ENCODE peak calls at places on chromosome 22, in four cellular contexts. G is cardiac muscle cell; Y is CD4-positive, alpha-beta T cell; C is caudate nucleus. D is an unnamed sample.

GRCh38 chr22:49571326-49571725 is 256.3 kb downstream of the BRD1 start:
- DNase-seq in G (no peak), Y (no peak), C (no peak), D (no peak)

GRCh38 chr22:43476341-43476740 is 64.5 kb downstream of the MPPED1 start:
- DNase-seq in G (no peak), Y (no peak), C (no peak), D (no peak)

GRCh38 chr22:29117799-29118477 is 45.1 kb downstream of the KREMEN1 start:
- DNase-seq in G (peak), Y (no peak), C (no peak), D (no peak)

GRCh38 chr22:43411040-43411919 is 534 bp upstream of the MPPED1 start:
- DNase-seq in G (no peak), Y (no peak), C (no peak), D (no peak)

GRCh38 chr22:37212174-37212906 is at the start of gene SSTR3:
- DNase-seq in G (peak), Y (no peak), C (no peak), D (no peak)

GRCh38 chr22:32803020-32803758 is 1.7 kb downstream of the TIMP3 start:
- DNase-seq in G (no peak), Y (no peak), C (no peak), D (no peak)

GRCh38 chr22:37681556-37682049 is 4.5 kb upstream of the NOL12 start:
- DNase-seq in G (peak), Y (peak), C (peak), D (no peak)

GRCh38 chr22:43848366-43849171 is 13.7 kb downstream of the SULT4A1 start:
- DNase-seq in G (peak), Y (no peak), C (no peak), D (no peak)

GRCh38 chr22:27919943-27920755 is 1.1 kb upstream of the PITPNB start:
- DNase-seq in G (peak), Y (no peak), C (no peak), D (no peak)

GRCh38 chr22:27620367-27621154 is 181.0 kb downstream of the MN1 start:
- DNase-seq in G (no peak), Y (no peak), C (no peak), D (no peak)

GRCh38 chr22:38148252-38148651 is 33.4 kb downstream of the PLA2G6 start:
- DNase-seq in G (peak), Y (no peak), C (no peak), D (no peak)

GRCh38 chr22:19880786-19881569 is 26.3 kb upstream of the GNB1L start:
- DNase-seq in G (peak), Y (no peak), C (no peak), D (no peak)

GRCh38 chr22:42399315-42400271 is 32.6 kb downstream of the NFAM1 start:
- DNase-seq in G (peak), Y (no peak), C (no peak), D (peak)

GRCh38 chr22:33971561-33971961 is 51.3 kb upstream of the LARGE1 start:
- DNase-seq in G (peak), Y (no peak), C (peak), D (no peak)

GRCh38 chr22:40716116-40716515 is 36.8 kb downstream of the MCHR1 start:
- DNase-seq in G (no peak), Y (no peak), C (no peak), D (no peak)

GRCh38 chr22:25736378-25737011 is 5.5 kb upstream of the MYO18B start:
- DNase-seq in G (no peak), Y (no peak), C (no peak), D (no peak)

GRCh38 chr22:34801221-34801620 is 264.7 kb upstream of the ISX start:
- DNase-seq in G (no peak), Y (no peak), C (no peak), D (no peak)

GRCh38 chr22:40033586-40034380 is 39.0 kb downstream of the FAM83F start:
- DNase-seq in G (no peak), Y (no peak), C (no peak), D (no peak)

GRCh38 chr22:33018232-33018864 is 39.8 kb downstream of the SYN3 start:
- DNase-seq in G (peak), Y (no peak), C (peak), D (no peak)

GRCh38 chr22:33000342-33001280 is 57.6 kb downstream of the SYN3 start:
- DNase-seq in G (peak), Y (peak), C (peak), D (no peak)

GRCh38 chr22:41206719-41207118 is 1.6 kb downstream of the L3MBTL2 start:
- DNase-seq in G (no peak), Y (no peak), C (no peak), D (no peak)

GRCh38 chr22:20459152-20459542 is 21.5 kb upstream of the SCARF2 start:
- DNase-seq in G (no peak), Y (no peak), C (no peak), D (no peak)

GRCh38 chr22:37163618-37164534 is 14.2 kb upstream of the IL2RB start:
- DNase-seq in G (no peak), Y (no peak), C (no peak), D (no peak)

GRCh38 chr22:27135582-27135981 is 478.2 kb downstream of the MIAT start:
- DNase-seq in G (peak), Y (no peak), C (no peak), D (no peak)

GRCh38 chr22:49807780-49808708 is 19.6 kb downstream of the BRD1 start:
- DNase-seq in G (peak), Y (peak), C (no peak), D (no peak)

GRCh38 chr22:18994780-18995711 is 59.0 kb upstream of the PRODH start:
- DNase-seq in G (no peak), Y (no peak), C (no peak), D (no peak)

GRCh38 chr22:23256138-23256932 is 76.0 kb downstream of the BCR start:
- DNase-seq in G (no peak), Y (no peak), C (no peak), D (no peak)

GRCh38 chr22:23258826-23259170 is 78.5 kb downstream of the BCR start:
- DNase-seq in G (no peak), Y (no peak), C (no peak), D (no peak)

GRCh38 chr22:23257889-23258825 is 77.8 kb downstream of the BCR start:
- DNase-seq in G (no peak), Y (no peak), C (no peak), D (no peak)

GRCh38 chr22:23255506-23255905 is 75.2 kb downstream of the BCR start:
- DNase-seq in G (no peak), Y (no peak), C (no peak), D (no peak)

DNA sequence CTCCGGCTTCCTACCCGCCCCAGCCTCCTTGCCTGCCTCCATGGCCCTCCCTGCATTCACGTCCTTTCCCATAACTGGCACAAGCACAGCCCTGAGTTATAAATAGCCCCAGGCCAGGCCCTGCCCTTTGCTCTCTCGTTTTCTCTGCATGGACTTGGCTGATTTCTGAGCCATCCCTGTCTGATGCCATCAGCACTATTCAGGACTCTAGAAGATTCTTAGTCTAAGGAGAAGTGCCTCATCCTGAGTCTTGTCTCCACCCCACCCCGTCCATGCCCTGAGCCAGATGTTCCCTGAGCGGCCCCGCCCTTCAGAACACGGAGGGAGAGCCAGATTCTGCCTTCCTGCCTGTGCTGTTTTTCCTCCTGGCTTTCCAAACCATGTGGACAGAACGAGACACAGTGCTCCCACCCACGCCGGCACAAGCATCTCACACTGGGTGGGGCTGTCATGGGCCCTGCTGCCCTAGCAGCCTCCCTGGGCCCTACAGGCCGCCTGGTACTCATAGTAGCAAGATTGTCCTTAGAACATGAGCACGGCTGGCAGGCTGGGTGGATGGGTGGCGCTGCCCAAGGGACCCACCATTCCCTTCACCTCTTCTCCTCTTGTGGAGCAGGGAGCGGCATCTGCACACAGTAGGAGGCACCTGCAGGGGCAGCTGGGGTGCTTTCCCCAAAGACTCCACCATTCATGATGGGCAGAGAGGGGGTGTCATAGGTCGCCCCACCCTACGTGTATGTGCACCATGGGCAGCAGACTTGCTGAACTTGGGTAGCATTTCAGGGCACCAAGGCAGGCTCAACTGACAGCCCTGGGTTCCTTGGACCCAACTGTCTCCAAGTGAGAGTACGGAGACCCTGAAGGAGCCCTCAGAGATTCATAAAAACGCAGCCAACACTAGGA is 76.9 kb downstream of the BCR start:
- DNase-seq in G (no peak), Y (no peak), C (no peak), D (no peak)
- H3K27ac ChIP-seq in G (peak), Y (peak), C (no peak), D (no peak)

GRCh38 chr22:46017166-46017565 is 40.2 kb upstream of the WNT7B start:
- DNase-seq in G (no peak), Y (no peak), C (no peak), D (no peak)

GRCh38 chr22:46021577-46021976 is 44.6 kb upstream of the WNT7B start:
- DNase-seq in G (no peak), Y (no peak), C (no peak), D (no peak)

GRCh38 chr22:46018859-46019258 is 41.9 kb upstream of the WNT7B start:
- DNase-seq in G (no peak), Y (no peak), C (no peak), D (no peak)

GRCh38 chr22:46022881-46023512 is 46.0 kb upstream of the WNT7B start:
- DNase-seq in G (no peak), Y (no peak), C (no peak), D (no peak)

DNA sequence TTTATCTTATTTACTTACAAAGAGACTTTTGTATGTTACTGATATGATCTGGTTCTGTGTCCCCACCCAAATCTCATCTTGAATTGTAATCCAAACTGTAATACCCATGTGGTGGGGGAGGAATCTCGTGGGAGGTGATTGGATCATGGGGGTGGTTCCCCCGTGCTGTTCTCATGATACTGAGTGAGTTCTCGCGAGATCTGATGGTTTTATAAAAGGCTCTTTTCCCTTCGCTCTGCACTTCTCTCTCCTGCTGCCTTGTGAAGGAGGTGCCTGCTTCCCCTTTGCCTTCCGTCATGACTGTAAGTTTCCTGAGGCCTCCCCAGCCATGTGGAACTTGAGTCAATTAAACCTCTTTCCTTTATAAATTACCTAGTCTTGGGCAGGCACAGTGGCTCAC is 42.4 kb upstream of the WNT7B start:
- DNase-seq in G (no peak), Y (no peak), C (no peak), D (no peak)
- H3K27ac ChIP-seq in G (no peak), Y (no peak), C (no peak), D (no peak)

GRCh38 chr22:30947821-30948454 is 20.6 kb downstream of the MORC2 start:
- DNase-seq in G (peak), Y (no peak), C (no peak), D (no peak)
- H3K27ac ChIP-seq in G (no peak), Y (no peak), C (peak), D (peak)

GRCh38 chr22:47160141-47160541 is 397.7 kb downstream of the TBC1D22A start:
- DNase-seq in G (no peak), Y (no peak), C (no peak), D (no peak)

GRCh38 chr22:47161631-47162030 is 399.2 kb downstream of the TBC1D22A start:
- DNase-seq in G (no peak), Y (no peak), C (no peak), D (no peak)

GRCh38 chr22:47162865-47163264 is 400.4 kb downstream of the TBC1D22A start:
- DNase-seq in G (no peak), Y (no peak), C (no peak), D (no peak)

GRCh38 chr22:47159592-47159991 is 397.1 kb downstream of the TBC1D22A start:
- DNase-seq in G (no peak), Y (no peak), C (no peak), D (no peak)

DNA sequence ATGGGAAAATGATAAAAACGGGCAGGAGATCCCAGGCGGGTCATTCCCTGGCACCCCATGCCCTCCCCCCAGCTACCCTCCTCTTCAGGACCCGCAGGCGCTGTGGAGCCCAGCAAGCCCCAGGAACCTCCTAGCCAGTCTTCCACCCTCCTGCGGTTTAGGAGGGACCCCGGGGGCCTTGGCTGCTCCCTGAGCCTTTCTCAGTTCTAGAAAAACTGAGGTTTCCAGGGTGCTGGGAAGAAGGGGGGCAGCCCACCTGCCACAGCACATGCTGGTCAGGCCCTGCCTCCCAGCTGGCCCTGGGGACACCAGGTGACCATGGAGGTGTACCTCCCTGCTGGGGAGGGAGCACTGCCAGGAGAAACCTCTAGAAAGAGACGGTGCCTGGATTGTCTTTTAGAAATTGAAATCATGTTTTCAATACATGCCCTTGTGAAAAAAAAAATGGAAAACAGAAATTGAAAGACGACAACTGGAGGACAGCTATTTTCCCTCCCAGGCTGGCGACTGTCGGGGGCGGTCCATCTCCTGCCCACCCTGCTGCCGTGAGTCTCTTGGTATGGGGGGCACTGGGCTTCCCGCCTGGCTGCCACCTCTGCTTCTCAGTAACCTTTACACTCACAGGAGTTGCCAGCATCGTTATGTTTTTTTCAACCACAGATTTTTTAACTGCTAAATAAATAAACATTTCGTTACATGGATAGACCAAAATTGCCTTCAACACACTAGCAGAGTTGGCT is 398.5 kb downstream of the TBC1D22A start:
- DNase-seq in G (no peak), Y (no peak), C (no peak), D (no peak)
- H3K27ac ChIP-seq in G (no peak), Y (no peak), C (no peak), D (no peak)

DNA sequence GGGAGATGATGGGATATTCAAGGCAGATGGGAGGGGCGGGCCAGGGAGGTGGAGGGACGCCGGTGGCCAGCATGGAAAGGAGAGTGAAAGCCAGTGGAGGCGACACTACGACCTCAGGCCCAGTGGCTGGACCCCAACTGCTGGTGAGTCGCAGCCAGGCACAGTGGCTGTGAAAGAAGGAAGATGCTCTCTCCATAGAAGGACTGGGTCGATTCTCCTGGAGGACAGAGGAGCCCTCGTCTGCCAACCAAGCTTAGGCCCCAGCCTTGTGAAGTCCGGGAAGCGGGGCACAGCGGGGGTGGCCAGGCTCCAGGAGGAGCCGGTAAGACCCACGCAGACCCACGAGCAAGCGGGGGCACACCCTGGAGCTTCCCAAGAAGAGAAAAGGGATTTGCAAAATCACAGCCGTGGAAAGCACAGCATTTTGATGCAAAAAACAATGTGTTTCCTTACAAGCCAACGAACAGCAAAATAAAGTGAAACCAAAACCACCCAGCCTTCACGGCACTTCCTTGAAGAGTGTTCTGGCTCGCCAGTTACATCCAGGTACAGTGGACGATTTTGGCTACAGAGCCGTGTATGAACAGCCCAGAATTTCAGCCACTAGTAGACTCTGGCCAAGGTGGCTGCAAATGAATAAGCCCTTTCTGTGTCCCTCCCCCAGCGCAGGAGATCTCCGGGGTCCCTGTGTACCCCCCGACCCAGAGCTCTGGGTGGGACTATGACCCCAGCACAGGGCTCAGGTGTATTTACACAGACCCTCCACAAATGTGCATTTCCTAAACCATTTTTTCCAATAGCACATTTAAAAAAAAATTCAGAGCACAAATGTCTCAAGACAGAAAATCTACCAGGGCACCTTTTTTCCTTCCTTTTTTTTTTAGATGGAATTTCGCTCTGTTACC is 96.9 kb downstream of the TRMU start:
- DNase-seq in G (no peak), Y (peak), C (no peak), D (no peak)
- H3K27ac ChIP-seq in G (no peak), Y (peak), C (no peak), D (no peak)

DNA sequence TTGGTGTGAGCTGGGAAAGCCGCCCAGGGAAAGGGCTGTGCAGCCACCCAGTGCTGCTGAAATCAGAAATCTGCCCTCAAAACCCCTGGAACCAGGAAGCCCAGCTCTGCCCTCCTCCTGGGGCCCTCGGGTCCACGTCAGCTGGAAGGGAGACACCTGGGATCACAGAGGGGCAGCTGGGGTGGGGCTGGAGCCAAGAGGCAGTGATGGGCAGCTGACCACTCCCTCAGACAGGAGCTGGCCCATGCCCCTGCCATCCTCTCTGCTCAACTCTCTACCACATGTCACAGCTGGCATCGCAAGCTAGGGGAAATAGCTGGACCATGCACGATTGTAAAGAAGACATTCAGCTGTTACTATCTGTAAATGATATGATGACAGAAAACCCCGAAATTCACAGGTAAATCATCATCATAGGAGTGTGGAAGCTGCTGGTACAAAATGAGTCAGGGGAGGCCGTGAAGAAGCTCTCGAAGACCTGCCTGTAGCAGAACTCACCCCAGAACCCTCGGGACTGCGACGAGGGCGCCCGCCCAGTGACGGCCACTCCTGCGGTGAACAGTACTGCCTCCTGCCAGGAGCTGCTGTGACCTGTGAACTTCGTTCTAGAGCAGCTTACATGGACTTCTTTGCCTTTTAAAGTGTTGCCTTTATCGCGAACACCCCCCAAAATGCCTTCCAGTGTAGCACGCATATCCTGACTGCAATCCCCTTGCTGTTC is 55.9 kb downstream of the CERK start:
- DNase-seq in G (no peak), Y (no peak), C (no peak), D (no peak)
- H3K27ac ChIP-seq in G (no peak), Y (peak), C (no peak), D (no peak)

D was measured in substantia nigra.